ENCODE peak calls at places on chromosomes 16 and 17, in nine cellular contexts. One of them, this sample, is unnamed.

GRCh38 chr17:2108170-2108569 is 53.3 kb downstream of the HIC1 start:
- DNase-seq in osteoblast: no peak
- DNase-seq in mucosa of descending colon: no peak
- DNase-seq in tibial artery: no peak
- DNase-seq in mammary epithelial cell: no peak
- DNase-seq in HFF-Myc: no peak
- DNase-seq in heart right ventricle: no peak
- DNase-seq in BE2C: no peak
- DNase-seq in psoas muscle: no peak
- DNase-seq in this sample: no peak

GRCh38 chr16:28494141-28494851 is at the start of gene APOBR:
- DNase-seq in osteoblast: peak; percentile 79
- DNase-seq in mucosa of descending colon: peak; percentile 78
- DNase-seq in tibial artery: no peak
- DNase-seq in mammary epithelial cell: no peak
- DNase-seq in HFF-Myc: no peak
- DNase-seq in heart right ventricle: peak; percentile 49
- DNase-seq in BE2C: no peak
- DNase-seq in psoas muscle: no peak
- DNase-seq in this sample: peak; percentile 83

GRCh38 chr16:85252461-85252860 is 140.2 kb upstream of the CIBAR2 start:
- DNase-seq in osteoblast: no peak
- DNase-seq in mucosa of descending colon: no peak
- DNase-seq in tibial artery: no peak
- DNase-seq in mammary epithelial cell: no peak
- DNase-seq in HFF-Myc: no peak
- DNase-seq in heart right ventricle: no peak
- DNase-seq in BE2C: no peak
- DNase-seq in psoas muscle: no peak
- DNase-seq in this sample: no peak

GRCh38 chr17:909642-910323 is 69.8 kb downstream of the NXN start:
- DNase-seq in osteoblast: no peak
- DNase-seq in mucosa of descending colon: no peak
- DNase-seq in tibial artery: no peak
- DNase-seq in mammary epithelial cell: no peak
- DNase-seq in HFF-Myc: no peak
- DNase-seq in heart right ventricle: no peak
- DNase-seq in BE2C: no peak
- DNase-seq in psoas muscle: peak; percentile 67
- DNase-seq in this sample: no peak

GRCh38 chr16:48959204-48959603 is 322.4 kb downstream of the CBLN1 start:
- DNase-seq in osteoblast: no peak
- DNase-seq in mucosa of descending colon: no peak
- DNase-seq in tibial artery: no peak
- DNase-seq in mammary epithelial cell: peak; percentile 30
- DNase-seq in HFF-Myc: no peak
- DNase-seq in heart right ventricle: peak; percentile 9
- DNase-seq in BE2C: no peak
- DNase-seq in psoas muscle: no peak
- DNase-seq in this sample: no peak

GRCh38 chr17:70031341-70031740 is 43.7 kb upstream of the KCNJ16 start:
- DNase-seq in osteoblast: no peak
- DNase-seq in mucosa of descending colon: no peak
- DNase-seq in tibial artery: no peak
- DNase-seq in mammary epithelial cell: no peak
- DNase-seq in HFF-Myc: no peak
- DNase-seq in heart right ventricle: no peak
- DNase-seq in BE2C: no peak
- DNase-seq in psoas muscle: no peak
- DNase-seq in this sample: no peak

GRCh38 chr17:81309140-81309858 is 14.2 kb upstream of the SLC38A10 start:
- DNase-seq in osteoblast: peak; percentile 99
- DNase-seq in mucosa of descending colon: peak; percentile 96
- DNase-seq in tibial artery: peak; percentile 93
- DNase-seq in mammary epithelial cell: peak; percentile 12
- DNase-seq in HFF-Myc: no peak
- DNase-seq in heart right ventricle: peak; percentile 92
- DNase-seq in BE2C: peak; percentile 66
- DNase-seq in psoas muscle: peak; percentile 96
- DNase-seq in this sample: no peak

GRCh38 chr17:29347831-29348281 is 42.3 kb upstream of the TAOK1 start:
- DNase-seq in osteoblast: peak; percentile 53
- DNase-seq in mucosa of descending colon: no peak
- DNase-seq in tibial artery: no peak
- DNase-seq in mammary epithelial cell: peak; percentile 29
- DNase-seq in HFF-Myc: no peak
- DNase-seq in heart right ventricle: no peak
- DNase-seq in BE2C: no peak
- DNase-seq in psoas muscle: no peak
- DNase-seq in this sample: no peak

GRCh38 chr16:85286970-85287814 is 174.9 kb upstream of the CIBAR2 start:
- DNase-seq in osteoblast: no peak
- DNase-seq in mucosa of descending colon: no peak
- DNase-seq in tibial artery: peak; percentile 83
- DNase-seq in mammary epithelial cell: peak; percentile 29
- DNase-seq in HFF-Myc: no peak
- DNase-seq in heart right ventricle: no peak
- DNase-seq in BE2C: peak; percentile 97
- DNase-seq in psoas muscle: peak; percentile 90
- DNase-seq in this sample: no peak

GRCh38 chr16:57540906-57541753 is 1.3 kb upstream of the ADGRG5 start:
- DNase-seq in osteoblast: peak; percentile 35
- DNase-seq in mucosa of descending colon: no peak
- DNase-seq in tibial artery: peak; percentile 44
- DNase-seq in mammary epithelial cell: peak; percentile 49
- DNase-seq in HFF-Myc: no peak
- DNase-seq in heart right ventricle: peak; percentile 2
- DNase-seq in BE2C: no peak
- DNase-seq in psoas muscle: no peak
- DNase-seq in this sample: no peak

GRCh38 chr17:63918305-63918704 is 334 bp downstream of the GH1 start:
- DNase-seq in osteoblast: peak; percentile 72
- DNase-seq in mucosa of descending colon: no peak
- DNase-seq in tibial artery: no peak
- DNase-seq in mammary epithelial cell: no peak
- DNase-seq in HFF-Myc: no peak
- DNase-seq in heart right ventricle: no peak
- DNase-seq in BE2C: no peak
- DNase-seq in psoas muscle: no peak
- DNase-seq in this sample: no peak

GRCh38 chr17:80034977-80035686 is 540 bp downstream of the TBC1D16 start:
- DNase-seq in osteoblast: peak; percentile 91
- DNase-seq in mucosa of descending colon: peak; percentile 70
- DNase-seq in tibial artery: no peak
- DNase-seq in mammary epithelial cell: peak; percentile 31
- DNase-seq in HFF-Myc: no peak
- DNase-seq in heart right ventricle: peak; percentile 30
- DNase-seq in BE2C: no peak
- DNase-seq in psoas muscle: no peak
- DNase-seq in this sample: no peak

DNA sequence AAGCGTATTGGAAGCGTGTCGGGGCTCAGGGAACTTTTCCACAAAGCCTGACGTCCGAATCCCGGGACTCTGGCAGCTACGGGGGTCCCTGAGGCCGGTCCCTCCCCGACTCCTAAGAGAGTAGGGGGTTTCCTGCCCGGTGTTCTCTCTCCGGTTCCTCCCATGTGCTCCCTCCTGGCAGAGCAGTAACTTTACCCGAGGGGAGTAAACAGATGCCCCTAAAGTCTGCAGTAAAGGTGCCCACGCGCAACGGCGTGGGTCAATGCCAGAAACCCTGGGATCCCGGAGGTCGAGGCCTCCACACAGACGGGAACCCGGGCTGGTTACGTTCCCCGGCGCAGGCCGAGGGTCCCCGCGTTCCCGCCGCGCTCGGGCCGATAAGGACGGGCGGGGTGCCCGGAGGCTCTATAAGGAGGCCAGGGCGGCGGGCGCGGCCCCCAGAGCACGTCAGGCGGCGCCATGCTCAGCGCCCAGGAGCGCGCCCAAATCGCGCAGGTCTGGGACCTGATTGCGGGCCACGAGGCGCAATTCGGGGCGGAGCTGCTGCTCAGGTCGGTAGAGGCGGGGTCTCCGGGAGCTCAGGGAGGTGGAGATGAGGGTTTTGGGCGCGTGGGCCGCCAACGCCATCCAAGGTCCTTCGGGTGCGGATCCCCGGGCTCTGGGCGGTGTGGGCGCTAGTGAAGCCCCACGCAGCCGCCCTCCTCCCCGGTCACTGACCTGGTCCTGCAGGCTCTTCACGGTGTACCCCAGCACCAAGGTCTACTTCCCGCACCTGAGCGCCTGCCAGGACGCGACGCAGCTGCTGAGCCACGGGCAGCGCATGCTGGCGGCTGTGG is at the start of gene HBM:
- DNase-seq in osteoblast: peak; percentile 90
- DNase-seq in mucosa of descending colon: peak; percentile 8
- DNase-seq in tibial artery: no peak
- DNase-seq in mammary epithelial cell: no peak
- DNase-seq in HFF-Myc: no peak
- DNase-seq in heart right ventricle: no peak
- DNase-seq in BE2C: no peak
- DNase-seq in psoas muscle: no peak
- DNase-seq in this sample: no peak
- H3K4me3 ChIP-seq in osteoblast: no peak within 1 kb of the TSS
- H3K4me3 ChIP-seq in mucosa of descending colon: no peak within 1 kb of the TSS
- H3K4me3 ChIP-seq in tibial artery: peak within 1 kb of the TSS; percentile 7
- H3K4me3 ChIP-seq in mammary epithelial cell: no peak within 1 kb of the TSS
- H3K4me3 ChIP-seq in HFF-Myc: no peak within 1 kb of the TSS
- H3K4me3 ChIP-seq in heart right ventricle: peak within 1 kb of the TSS; percentile 9
- H3K4me3 ChIP-seq in BE2C: peak within 1 kb of the TSS; percentile 38
- H3K4me3 ChIP-seq in psoas muscle: peak within 1 kb of the TSS; percentile 34
- H3K4me3 ChIP-seq in this sample: peak within 1 kb of the TSS; percentile 4

GRCh38 chr17:36592316-36592710 is 634 bp downstream of the DHRS11 start:
- DNase-seq in osteoblast: peak; percentile 84
- DNase-seq in mucosa of descending colon: peak; percentile 68
- DNase-seq in tibial artery: no peak
- DNase-seq in mammary epithelial cell: no peak
- DNase-seq in HFF-Myc: no peak
- DNase-seq in heart right ventricle: no peak
- DNase-seq in BE2C: peak; percentile 37
- DNase-seq in psoas muscle: peak; percentile 58
- DNase-seq in this sample: no peak
- TF ChIP-seq CTCF in osteoblast: no peak
- TF ChIP-seq CTCF in mucosa of descending colon: no peak
- TF ChIP-seq CTCF in tibial artery: no peak
- TF ChIP-seq CTCF in mammary epithelial cell: no peak
- TF ChIP-seq CTCF in HFF-Myc: no peak
- TF ChIP-seq CTCF in heart right ventricle: no peak
- TF ChIP-seq CTCF in BE2C: no peak
- TF ChIP-seq CTCF in psoas muscle: no peak
- TF ChIP-seq CTCF in this sample: no peak

DNA sequence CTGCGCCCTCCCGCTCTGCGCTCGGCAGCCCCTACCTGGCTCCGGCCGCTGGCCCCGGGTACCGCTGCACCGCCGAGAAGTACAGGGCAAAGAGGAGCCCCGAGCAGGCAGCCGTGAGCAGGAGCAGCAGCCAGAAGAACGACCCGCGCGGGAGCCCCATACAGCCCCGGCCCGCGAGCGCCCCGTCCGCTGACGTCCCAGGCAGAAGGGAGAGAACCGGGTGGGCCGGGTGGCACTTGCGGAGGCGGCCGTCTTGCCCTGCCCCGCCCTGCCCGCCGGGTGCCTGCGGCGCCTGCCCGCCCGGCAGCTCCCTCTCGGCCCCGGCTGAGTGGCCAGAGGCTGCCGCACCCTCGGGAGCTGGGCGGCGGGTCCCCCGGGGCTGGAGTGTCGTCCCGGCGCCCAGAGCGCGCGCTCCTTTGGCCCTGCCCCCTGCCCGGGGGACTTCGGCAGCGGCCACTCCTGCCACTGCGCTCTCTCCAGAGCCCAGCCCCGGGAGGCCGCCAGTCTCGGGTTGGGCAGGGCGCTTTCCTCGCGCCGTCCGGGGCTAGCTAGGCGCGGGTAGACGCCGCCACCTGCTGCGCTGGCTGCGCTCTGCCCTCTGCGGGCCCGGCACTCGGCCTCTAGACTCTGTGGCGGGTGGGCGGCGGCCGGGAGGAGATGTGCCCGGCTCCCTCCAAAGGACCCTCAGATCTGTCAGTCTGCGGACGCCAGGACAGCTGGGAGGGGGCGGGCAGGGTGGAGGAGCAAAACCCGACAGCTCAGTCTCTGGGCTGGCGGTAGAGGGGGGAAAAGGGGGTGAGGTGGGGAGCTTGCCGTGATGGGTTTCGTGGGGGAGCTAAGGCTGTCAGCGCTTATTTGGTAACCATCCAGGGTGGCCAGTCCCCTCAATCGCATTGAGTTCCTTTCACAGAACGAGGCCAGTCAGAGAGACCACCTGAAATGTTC is at the start of gene ST6GALNAC2:
- DNase-seq in osteoblast: peak; percentile 35
- DNase-seq in mucosa of descending colon: peak; percentile 86
- DNase-seq in tibial artery: peak; percentile 73
- DNase-seq in mammary epithelial cell: peak; percentile 89
- DNase-seq in HFF-Myc: no peak
- DNase-seq in heart right ventricle: peak; percentile 45
- DNase-seq in BE2C: peak; percentile 74
- DNase-seq in psoas muscle: peak; percentile 88
- DNase-seq in this sample: no peak
- H3K4me3 ChIP-seq in osteoblast: peak within 1 kb of the TSS; percentile 70
- H3K4me3 ChIP-seq in mucosa of descending colon: peak within 1 kb of the TSS; percentile 9
- H3K4me3 ChIP-seq in tibial artery: peak within 1 kb of the TSS; percentile 63
- H3K4me3 ChIP-seq in mammary epithelial cell: peak within 1 kb of the TSS; percentile 92
- H3K4me3 ChIP-seq in HFF-Myc: peak within 1 kb of the TSS; percentile 39
- H3K4me3 ChIP-seq in heart right ventricle: peak within 1 kb of the TSS; percentile 59
- H3K4me3 ChIP-seq in BE2C: peak within 1 kb of the TSS; percentile 40
- H3K4me3 ChIP-seq in psoas muscle: peak within 1 kb of the TSS; percentile 91
- H3K4me3 ChIP-seq in this sample: peak within 1 kb of the TSS; percentile 38

GRCh38 chr16:22141746-22142145 is 20.6 kb upstream of the SDR42E2 start:
- DNase-seq in osteoblast: peak; percentile 81
- DNase-seq in mucosa of descending colon: no peak
- DNase-seq in tibial artery: no peak
- DNase-seq in mammary epithelial cell: peak; percentile 13
- DNase-seq in HFF-Myc: peak; percentile 5
- DNase-seq in heart right ventricle: no peak
- DNase-seq in BE2C: peak; percentile 24
- DNase-seq in psoas muscle: no peak
- DNase-seq in this sample: no peak
- TF ChIP-seq CTCF in osteoblast: peak; percentile 61
- TF ChIP-seq CTCF in mucosa of descending colon: no peak
- TF ChIP-seq CTCF in tibial artery: no peak
- TF ChIP-seq CTCF in mammary epithelial cell: peak; percentile 39
- TF ChIP-seq CTCF in HFF-Myc: peak; percentile 73
- TF ChIP-seq CTCF in heart right ventricle: no peak
- TF ChIP-seq CTCF in BE2C: peak; percentile 67
- TF ChIP-seq CTCF in psoas muscle: peak; percentile 9
- TF ChIP-seq CTCF in this sample: peak; percentile 65

GRCh38 chr16:8960788-8961109 is 3.0 kb downstream of the USP7 start:
- DNase-seq in osteoblast: peak; percentile 78
- DNase-seq in mucosa of descending colon: no peak
- DNase-seq in tibial artery: no peak
- DNase-seq in mammary epithelial cell: no peak
- DNase-seq in HFF-Myc: no peak
- DNase-seq in heart right ventricle: no peak
- DNase-seq in BE2C: no peak
- DNase-seq in psoas muscle: no peak
- DNase-seq in this sample: no peak
- H3K4me3 ChIP-seq in osteoblast: no peak overlapping the region
- H3K4me3 ChIP-seq in mucosa of descending colon: no peak overlapping the region
- H3K4me3 ChIP-seq in tibial artery: no peak overlapping the region
- H3K4me3 ChIP-seq in mammary epithelial cell: no peak overlapping the region
- H3K4me3 ChIP-seq in HFF-Myc: peak overlapping the region; percentile 21
- H3K4me3 ChIP-seq in heart right ventricle: peak overlapping the region; percentile 3
- H3K4me3 ChIP-seq in BE2C: no peak overlapping the region
- H3K4me3 ChIP-seq in psoas muscle: peak overlapping the region; percentile 43
- H3K4me3 ChIP-seq in this sample: peak overlapping the region; percentile 73